ENCODE peak calls at places on chromosomes 16 and 17, in six cellular contexts. A, C, E, X, G and U are unnamed samples.

GRCh38 chr17:72434581-72434980 is 313.8 kb downstream of the SOX9 start:
- DNase-seq in A (no peak), C (no peak), E (no peak), X (no peak), G (no peak), U (no peak)

GRCh38 chr16:9134739-9135138 is 43.3 kb downstream of the HAPSTR1 start:
- DNase-seq in A (no peak), C (no peak), E (no peak), X (peak), G (peak), U (peak)

GRCh38 chr17:82424001-82424862 is 5.8 kb upstream of the OGFOD3 start:
- DNase-seq in A (no peak), C (no peak), E (peak), X (peak), G (no peak), U (no peak)

GRCh38 chr17:64306850-64307463 is 43.9 kb upstream of the TEX2 start:
- DNase-seq in A (peak), C (peak), E (peak), X (peak), G (peak), U (peak)

GRCh38 chr17:17728550-17729251 is 47.4 kb downstream of the RAI1 start:
- DNase-seq in A (no peak), C (no peak), E (no peak), X (no peak), G (no peak), U (no peak)

GRCh38 chr16:87853411-87854052 is 15.8 kb downstream of the SLC7A5 start:
- DNase-seq in A (peak), C (peak), E (peak), X (peak), G (peak), U (peak)

GRCh38 chr17:29560306-29560705 is 6.5 kb downstream of the ABHD15 start:
- DNase-seq in A (no peak), C (no peak), E (no peak), X (no peak), G (no peak), U (no peak)

GRCh38 chr16:86993426-86994110 is 323.6 kb downstream of the C16orf95 start:
- DNase-seq in A (no peak), C (no peak), E (no peak), X (no peak), G (no peak), U (no peak)

GRCh38 chr17:28371245-28372202 is at the start of gene SARM1:
- DNase-seq in A (no peak), C (peak), E (peak), X (peak), G (peak), U (peak)

GRCh38 chr17:48054238-48055185 is 6.4 kb downstream of the NFE2L1 start:
- DNase-seq in A (no peak), C (no peak), E (peak), X (peak), G (no peak), U (no peak)

GRCh38 chr17:18966831-18967624 is 15.1 kb downstream of the SLC5A10 start:
- DNase-seq in A (no peak), C (no peak), E (peak), X (peak), G (no peak), U (no peak)

GRCh38 chr16:75032655-75033054 is 33.8 kb downstream of the ZNRF1 start:
- DNase-seq in A (no peak), C (no peak), E (no peak), X (no peak), G (no peak), U (no peak)

GRCh38 chr17:80387071-80387470 is 27.9 kb upstream of the ENDOV start:
- DNase-seq in A (no peak), C (no peak), E (no peak), X (no peak), G (no peak), U (no peak)

GRCh38 chr17:80388601-80389000 is 26.4 kb upstream of the ENDOV start:
- DNase-seq in A (no peak), C (no peak), E (no peak), X (no peak), G (no peak), U (no peak)

GRCh38 chr17:80386341-80386740 is 28.6 kb upstream of the ENDOV start:
- DNase-seq in A (no peak), C (no peak), E (no peak), X (no peak), G (no peak), U (no peak)

GRCh38 chr17:80389011-80389995 is 25.7 kb upstream of the ENDOV start:
- DNase-seq in A (no peak), C (no peak), E (no peak), X (no peak), G (no peak), U (no peak)

GRCh38 chr17:80388175-80388574 is 26.8 kb upstream of the ENDOV start:
- DNase-seq in A (no peak), C (no peak), E (no peak), X (no peak), G (no peak), U (no peak)
- TF ChIP-seq CTCF in A (no peak), C (no peak), E (no peak), X (no peak), G (no peak), U (no peak)

DNA sequence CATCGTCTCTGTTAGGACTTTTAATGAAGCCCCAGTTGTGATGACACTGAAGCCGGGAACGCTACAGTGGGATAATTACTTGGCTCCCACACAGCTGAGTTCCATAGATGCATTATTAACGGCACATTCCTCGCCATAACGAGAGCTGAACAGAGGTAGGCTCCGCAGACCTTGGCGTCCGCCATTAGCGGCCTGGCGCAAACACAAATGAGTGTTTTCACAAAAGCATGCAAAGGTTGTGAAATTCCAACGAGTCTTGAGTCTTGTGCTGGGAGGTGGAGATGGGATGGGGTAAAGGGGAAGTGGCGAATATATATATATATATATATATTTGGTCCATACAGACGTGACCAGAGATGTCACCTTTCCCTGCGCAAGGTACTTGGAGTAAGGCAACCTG is 216.1 kb downstream of the C16orf78 start:
- DNase-seq in A (no peak), C (no peak), E (no peak), X (no peak), G (no peak), U (no peak)
- TF ChIP-seq CTCF in A (no peak), C (no peak), E (no peak), X (no peak), G (no peak), U (no peak)

GRCh38 chr17:45160505-45161287 is 979 bp upstream of the HEXIM2 start:
- DNase-seq in A (peak), C (no peak), E (no peak), X (peak), G (peak), U (no peak)
- TF ChIP-seq CTCF in A (no peak), C (peak), E (peak), X (no peak), G (peak), U (peak)

GRCh38 chr16:83214671-83215070 is 587.9 kb downstream of the CDH13 start:
- DNase-seq in A (no peak), C (no peak), E (no peak), X (no peak), G (no peak), U (no peak)
- TF ChIP-seq CTCF in A (no peak), C (no peak), E (no peak), X (no peak), G (no peak), U (no peak)

DNA sequence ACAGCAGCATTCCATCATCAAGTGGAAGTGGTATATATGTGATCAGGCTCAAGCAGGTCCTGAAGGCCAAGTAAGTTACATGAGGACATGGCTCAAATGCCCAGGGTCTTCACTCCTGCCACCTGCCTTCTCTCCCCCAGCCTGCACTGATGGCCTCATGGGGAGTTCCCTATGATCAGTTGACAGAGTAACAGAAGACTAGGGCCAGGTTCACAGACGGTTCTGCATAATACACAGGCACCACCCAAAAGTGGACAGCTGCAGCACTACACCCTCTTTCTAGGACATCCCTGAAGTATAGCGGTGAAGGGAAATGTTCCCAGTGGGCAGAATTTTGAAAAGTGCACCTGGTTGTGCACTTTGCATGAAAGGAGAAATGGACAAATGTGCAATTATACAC is 10.3 kb downstream of the CCL4L2 start:
- DNase-seq in A (no peak), C (no peak), E (no peak), X (no peak), G (no peak), U (no peak)
- TF ChIP-seq CTCF in A (no peak), C (no peak), E (no peak), X (no peak), G (no peak), U (no peak)

GRCh38 chr17:45740553-45741330 is 43.4 kb upstream of the CRHR1 start:
- DNase-seq in A (no peak), C (no peak), E (no peak), X (peak), G (no peak), U (peak)
- TF ChIP-seq CTCF in A (no peak), C (no peak), E (no peak), X (no peak), G (no peak), U (no peak)

DNA sequence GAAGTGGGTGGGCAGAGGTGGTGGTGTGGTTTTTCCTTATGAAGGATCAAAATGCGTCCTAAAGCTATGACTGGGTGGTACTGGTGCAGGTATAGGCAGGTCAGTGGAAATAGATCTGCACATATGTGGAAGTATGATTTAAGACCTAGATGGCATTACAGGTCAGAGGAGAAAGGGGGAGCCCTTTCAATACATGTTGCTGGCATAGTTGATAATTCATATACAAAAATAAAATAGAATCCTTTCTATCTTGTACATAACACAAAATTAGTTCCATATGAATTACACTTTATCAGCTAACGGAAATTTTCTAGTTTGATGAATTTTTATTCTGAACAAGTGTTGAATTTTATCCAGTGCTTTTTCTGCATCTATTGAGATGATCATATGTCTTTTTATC is 20.8 kb upstream of the PIK3R5 start:
- DNase-seq in A (no peak), C (no peak), E (no peak), X (no peak), G (no peak), U (no peak)
- TF ChIP-seq CTCF in A (no peak), C (no peak), E (no peak), X (no peak), G (peak), U (peak)